ENCODE peak calls at places on chromosomes 16 and 17, in four cellular contexts. K is mesendoderm, R is brain microvascular endothelial cell, Y is esophagus squamous epithelium. L is an unnamed sample.

GRCh38 chr17:66548158-66548557 is 245.7 kb downstream of the PRKCA start:
- DNase-seq in K (peak), R (no peak), Y (no peak), L (no peak)

GRCh38 chr17:75010683-75011406 is 1.6 kb upstream of the MRPL58 start:
- DNase-seq in K (peak), R (no peak), Y (no peak), L (peak)

GRCh38 chr16:559411-560207 is 585 bp upstream of the PRR35 start:
- DNase-seq in K (peak), R (no peak), Y (no peak), L (no peak)

GRCh38 chr17:38871247-38871991 is 1.6 kb downstream of the LASP1 start:
- DNase-seq in K (peak), R (peak), Y (no peak), L (peak)

GRCh38 chr17:42453544-42453943 is 5.1 kb upstream of the ATP6V0A1 start:
- DNase-seq in K (no peak), R (no peak), Y (no peak), L (no peak)

GRCh38 chr16:68752602-68753001 is 15.5 kb downstream of the CDH1 start:
- DNase-seq in K (peak), R (no peak), Y (no peak), L (no peak)

GRCh38 chr16:68071547-68071901 is 13.6 kb upstream of the NFATC3 start:
- DNase-seq in K (no peak), R (no peak), Y (no peak), L (no peak)

GRCh38 chr17:48004973-48005372 is 32.6 kb downstream of the COPZ2 start:
- DNase-seq in K (no peak), R (no peak), Y (no peak), L (no peak)

GRCh38 chr16:62256406-62256805 is 220.2 kb upstream of the CDH8 start:
- DNase-seq in K (peak), R (no peak), Y (no peak), L (no peak)

GRCh38 chr17:75654176-75654575 is 12.8 kb downstream of the RECQL5 start:
- DNase-seq in K (no peak), R (no peak), Y (no peak), L (no peak)

GRCh38 chr17:78895322-78895721 is 7.7 kb downstream of the CEP295NL start:
- DNase-seq in K (no peak), R (no peak), Y (no peak), L (no peak)

GRCh38 chr16:70697601-70698170 is 11.8 kb upstream of the MTSS2 start:
- DNase-seq in K (peak), R (no peak), Y (no peak), L (no peak)

GRCh38 chr16:17529982-17530760 is 59.4 kb upstream of the XYLT1 start:
- DNase-seq in K (peak), R (no peak), Y (no peak), L (no peak)

GRCh38 chr16:2507052-2507678 is 6.6 kb upstream of the ATP6V0C start:
- DNase-seq in K (no peak), R (no peak), Y (no peak), L (peak)

GRCh38 chr16:50475170-50475569 is 73.0 kb upstream of the NKD1 start:
- DNase-seq in K (no peak), R (no peak), Y (no peak), L (no peak)

GRCh38 chr17:80822700-80823410 is 168.8 kb upstream of the CHMP6 start:
- DNase-seq in K (no peak), R (no peak), Y (no peak), L (peak)

GRCh38 chr16:74169687-74170522 is 126.7 kb upstream of the PSMD7 start:
- DNase-seq in K (no peak), R (peak), Y (no peak), L (no peak)

GRCh38 chr16:1039762-1040161 is 32.8 kb upstream of the SSTR5 start:
- DNase-seq in K (no peak), R (no peak), Y (no peak), L (no peak)

GRCh38 chr17:58630883-58631522 is 60.8 kb downstream of the TEX14 start:
- DNase-seq in K (peak), R (peak), Y (no peak), L (no peak)

GRCh38 chr16:79299154-79299799 is 301.3 kb downstream of the MAF start:
- DNase-seq in K (no peak), R (no peak), Y (no peak), L (no peak)

GRCh38 chr16:80174416-80174815 is 366.4 kb upstream of the DYNLRB2 start:
- DNase-seq in K (peak), R (peak), Y (no peak), L (no peak)

GRCh38 chr17:41910701-41911391 is 7.9 kb downstream of the ACLY start:
- DNase-seq in K (no peak), R (peak), Y (no peak), L (no peak)

GRCh38 chr17:57396515-57396921 is 140.2 kb downstream of the MSI2 start:
- DNase-seq in K (no peak), R (no peak), Y (no peak), L (no peak)

DNA sequence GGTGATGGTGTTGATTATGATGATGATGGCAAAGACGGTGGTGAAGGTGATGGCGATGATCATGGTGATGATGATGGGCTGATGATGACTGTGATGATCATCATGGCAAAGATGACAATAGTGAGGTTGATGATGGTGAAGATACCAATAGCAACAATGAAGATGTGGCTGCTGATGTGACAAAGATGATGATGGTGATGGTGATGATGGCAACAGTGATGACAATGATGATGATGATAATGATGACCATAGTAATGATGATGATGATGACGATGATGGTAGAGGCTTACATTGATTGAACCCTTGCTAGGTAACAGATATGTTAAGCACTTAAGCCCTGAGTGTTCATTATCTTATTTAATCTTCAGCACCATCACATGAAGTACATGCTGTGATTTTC is 363.8 kb upstream of the HSBP1 start:
- DNase-seq in K (no peak), R (no peak), Y (no peak), L (no peak)
- H3K27ac ChIP-seq in K (no peak), R (no peak), Y (no peak), L (no peak)

GRCh38 chr17:68036304-68037147 is 991 bp downstream of the KPNA2 start:
- DNase-seq in K (no peak), R (peak), Y (no peak), L (peak)
- H3K27ac ChIP-seq in K (peak), R (peak), Y (peak), L (peak)

DNA sequence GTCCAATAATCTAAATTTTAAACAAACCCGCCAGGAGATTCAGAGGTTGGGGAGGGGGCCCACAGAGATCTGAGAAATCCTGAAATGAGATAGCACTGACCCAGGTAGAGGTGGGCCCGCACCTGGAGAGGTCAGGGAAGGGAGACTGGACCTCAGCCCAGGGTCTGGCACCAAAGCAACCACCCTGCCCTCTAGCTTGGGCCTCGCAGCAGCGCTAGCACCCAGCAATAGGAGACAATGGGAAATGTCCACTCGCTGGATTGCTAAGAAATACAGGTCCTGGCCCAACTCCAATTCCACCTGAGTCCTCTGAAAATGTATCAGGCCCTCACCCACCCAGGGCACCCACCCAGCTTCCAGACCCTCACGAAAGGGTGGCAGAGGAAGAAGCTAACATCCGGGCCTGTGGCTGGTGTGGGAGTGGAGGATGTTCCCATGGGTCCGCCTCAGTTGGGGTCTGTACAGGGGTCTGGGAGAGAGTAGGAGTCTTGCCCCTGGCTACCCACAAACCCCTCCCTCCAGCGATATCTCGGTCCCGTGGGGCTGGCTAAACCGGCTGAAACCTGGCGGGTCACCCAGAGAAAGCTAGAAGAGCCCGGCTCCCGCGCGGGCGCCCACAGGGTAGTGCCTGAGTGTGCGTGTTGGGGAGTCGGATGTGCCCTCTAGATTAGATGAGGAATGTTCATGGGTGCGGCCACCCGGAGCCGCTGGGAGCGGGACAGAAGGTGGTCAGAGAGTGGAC is 1.1 kb downstream of the PLLP start:
- DNase-seq in K (no peak), R (no peak), Y (no peak), L (no peak)
- H3K27ac ChIP-seq in K (no peak), R (no peak), Y (peak), L (no peak)

DNA sequence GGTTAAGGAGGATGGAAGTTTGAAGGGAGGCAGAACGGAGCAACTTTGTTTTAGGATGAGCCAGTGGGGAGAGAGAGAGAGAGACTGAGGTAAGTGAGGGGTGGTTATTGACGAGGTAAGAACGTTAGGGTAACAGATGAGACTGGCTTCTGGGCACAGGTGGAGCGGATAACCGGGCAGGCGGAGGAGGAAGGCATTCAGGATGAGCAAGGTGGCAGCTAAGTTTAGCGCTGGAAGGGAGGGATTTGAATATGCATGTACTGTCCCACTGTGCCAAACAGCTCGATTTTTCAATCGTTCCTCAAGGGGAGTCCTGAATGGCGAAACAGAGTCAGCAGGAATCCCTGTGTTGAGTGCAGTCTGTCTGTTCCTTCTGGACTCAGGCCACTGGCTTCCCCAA is 35.8 kb downstream of the CACNG3 start:
- DNase-seq in K (no peak), R (no peak), Y (no peak), L (no peak)
- H3K27ac ChIP-seq in K (no peak), R (no peak), Y (no peak), L (no peak)

L was measured in HL-60.